ENCODE peak calls at places on chromosomes 4 and X, in five cellular contexts. H is sigmoid colon, V is neural progenitor cell, N is body of pancreas, D is IMR-90. Q is an unnamed sample.

GRCh38 chr4:5969777-5970176 is 48.5 kb downstream of the C4orf50 start:
- DNase-seq in V (no peak), D (no peak), H (no peak), N (no peak), Q (no peak)

GRCh38 chr4:80007745-80008149 is 65.3 kb downstream of the ANTXR2 start:
- DNase-seq in D (no peak), V (no peak), N (no peak), H (no peak), Q (no peak)

GRCh38 chr4:152310223-152310622 is 225.7 kb downstream of the FBXW7 start:
- DNase-seq in H (no peak), N (no peak), V (no peak), D (peak; percentile 82), Q (no peak)

GRCh38 chrX:95318882-95319281 is 1365.8 kb upstream of the DIAPH2 start:
- DNase-seq in V (peak; percentile 52), D (no peak), H (no peak), N (no peak), Q (peak; percentile 51)

GRCh38 chrX:124343016-124343415 is 3.3 kb upstream of the SH2D1A start:
- DNase-seq in V (no peak), N (no peak), D (no peak), H (no peak), Q (no peak)

GRCh38 chr4:150314031-150314430 is 235.8 kb downstream of the DCLK2 start:
- DNase-seq in D (no peak), V (no peak), H (no peak), N (no peak), Q (no peak)

GRCh38 chr4:166017804-166018203 is 144.8 kb downstream of the TLL1 start:
- DNase-seq in N (no peak), H (no peak), V (no peak), D (no peak), Q (no peak)

GRCh38 chrX:2324116-2324515 is 176.7 kb downstream of the DHRSX start:
- DNase-seq in H (no peak), D (no peak), N (no peak), V (no peak), Q (no peak)

GRCh38 chrX:30224541-30224940 is 5.9 kb upstream of the MAGEB3 start:
- DNase-seq in H (no peak), V (no peak), D (no peak), N (no peak), Q (no peak)

GRCh38 chr4:78784255-78784654 is 8.1 kb downstream of the BMP2K start:
- DNase-seq in D (peak; percentile 90), N (no peak), V (peak; percentile 31), H (no peak), Q (no peak)
- H3K4me1 ChIP-seq in D (peaks cover 7% of the 10 kb centered on the region), N (peaks cover 5% of the 10 kb centered on the region), V (peaks cover 48% of the 10 kb centered on the region), H (peaks cover 36% of the 10 kb centered on the region), Q (peaks cover 2% of the 10 kb centered on the region)

DNA sequence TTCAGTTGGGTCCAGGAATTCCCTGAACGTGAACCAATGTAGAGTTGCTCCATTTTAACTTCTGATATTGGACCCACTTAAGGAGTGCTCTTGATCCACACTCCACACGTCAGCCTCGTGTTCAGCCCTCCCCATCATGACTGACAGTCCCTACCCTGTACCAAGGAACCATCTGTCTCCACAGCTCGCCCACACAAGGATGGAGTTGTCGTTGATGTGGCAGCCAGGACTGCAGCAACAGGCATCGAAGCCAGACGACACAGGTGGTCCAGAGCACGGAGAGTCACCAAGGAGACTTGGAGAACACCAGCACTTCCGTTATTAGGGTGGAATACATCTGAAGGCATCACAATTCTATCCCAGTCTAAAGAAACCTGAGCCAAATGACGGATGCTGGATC is 472.1 kb upstream of the NR3C2 start:
- DNase-seq in D (no peak), H (no peak), V (no peak), N (no peak), Q (no peak)
- H3K4me3 ChIP-seq in D (no peak overlapping the region), H (no peak overlapping the region), V (no peak overlapping the region), N (no peak overlapping the region), Q (no peak overlapping the region)

GRCh38 chr4:159487284-159487747 is 384.4 kb downstream of the RAPGEF2 start:
- DNase-seq in V (peak; percentile 85), H (no peak), D (peak; percentile 74), N (peak; percentile 63), Q (peak; percentile 73)
- H3K4me1 ChIP-seq in V (peaks cover 13% of the 10 kb centered on the region), H (no peaks in the 10 kb centered on the region), D (no peaks in the 10 kb centered on the region), N (no peaks in the 10 kb centered on the region), Q (peaks cover 5% of the 10 kb centered on the region)

GRCh38 chr4:158786155-158786581 is 17.3 kb downstream of the FNIP2 start:
- DNase-seq in V (no peak), D (peak; percentile 28), H (no peak), N (no peak), Q (no peak)
- H3K4me3 ChIP-seq in V (no peak overlapping the region), D (no peak overlapping the region), H (no peak overlapping the region), N (no peak overlapping the region), Q (no peak overlapping the region)

GRCh38 chr4:8237256-8237989 is 32.1 kb upstream of the HTRA3 start:
- DNase-seq in D (no peak), V (no peak), N (no peak), H (no peak), Q (no peak)
- H3K4me1 ChIP-seq in D (peaks cover 2% of the 10 kb centered on the region), V (no peaks in the 10 kb centered on the region), N (no peaks in the 10 kb centered on the region), H (peaks cover 6% of the 10 kb centered on the region), Q (peaks cover 1% of the 10 kb centered on the region)

DNA sequence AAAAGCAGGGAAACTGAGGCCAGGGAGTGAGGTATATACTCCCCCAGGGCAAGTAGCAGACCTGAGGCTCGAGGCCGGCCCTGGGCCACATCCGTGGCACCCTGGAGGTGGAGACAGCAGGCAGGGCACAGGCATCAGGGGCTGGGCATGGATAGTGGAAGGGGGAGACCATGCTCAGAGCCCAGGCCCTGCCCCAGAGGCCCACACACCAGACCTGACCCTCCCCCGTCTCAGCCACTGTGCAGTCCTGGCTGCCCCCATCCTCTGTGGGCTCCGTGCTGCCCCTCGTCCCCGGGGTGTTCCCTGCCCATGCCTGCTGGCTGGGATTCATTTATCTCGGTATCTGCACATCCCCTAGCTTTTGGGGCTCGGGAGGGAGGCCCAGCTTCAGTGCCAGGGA is 103.1 kb upstream of the NKX1-1 start:
- DNase-seq in D (no peak), V (no peak), N (no peak), H (no peak), Q (no peak)
- H3K4me3 ChIP-seq in D (no peak overlapping the region), V (no peak overlapping the region), N (no peak overlapping the region), H (no peak overlapping the region), Q (no peak overlapping the region)

DNA sequence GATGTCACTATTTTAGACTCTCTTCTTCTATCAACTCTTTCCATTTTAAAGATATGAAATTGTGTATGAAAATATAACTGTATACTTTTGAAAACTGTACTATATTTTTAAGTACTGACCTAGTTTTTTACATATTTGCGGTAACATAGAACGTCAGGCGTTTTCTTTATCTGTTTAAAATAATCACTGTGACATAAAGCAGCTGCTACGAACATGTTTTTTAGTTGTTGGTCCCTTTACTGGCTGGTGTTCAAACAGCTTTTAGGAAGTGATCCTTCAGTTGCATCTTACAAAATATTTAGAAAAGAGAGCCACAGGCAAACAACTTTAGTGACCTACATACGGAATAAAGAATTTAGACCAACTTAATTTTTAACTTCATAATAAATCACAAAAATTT is 73.1 kb downstream of the METTL14 start:
- DNase-seq in H (no peak), N (no peak), V (no peak), D (peak; percentile 85), Q (no peak)
- H3K4me1 ChIP-seq in H (peaks cover 96% of the 10 kb centered on the region), N (peaks cover 47% of the 10 kb centered on the region), V (no peaks in the 10 kb centered on the region), D (peaks cover 27% of the 10 kb centered on the region), Q (peaks cover 11% of the 10 kb centered on the region)